ENCODE peak calls at places on chromosome 6, in nine cellular contexts. X is transverse colon, Q is esophagus muscularis mucosa, B is mammary epithelial cell, U is neuronal stem cell, N is heart left ventricle, P is right lobe of liver, A is heart right ventricle, W is ovary. E is an unnamed sample.

GRCh38 chr6:159758031-159759001 is 3.5 kb upstream of the ACAT2 start:
- DNase-seq in X (no peak), Q (no peak), B (peak; percentile 81), U (no peak), N (no peak), P (no peak), A (no peak), W (no peak), E (no peak)

GRCh38 chr6:155765275-155766194 is 309.9 kb upstream of the NOX3 start:
- DNase-seq in X (no peak), Q (no peak), B (peak; percentile 19), U (no peak), N (no peak), P (no peak), A (no peak), W (no peak), E (no peak)

GRCh38 chr6:31441368-31442267 is 38.2 kb downstream of the MICA start:
- DNase-seq in X (peak; percentile 87), Q (peak; percentile 96), B (peak; percentile 32), U (peak; percentile 70), N (peak; percentile 84), P (peak; percentile 86), A (peak; percentile 81), W (peak; percentile 80), E (peak; percentile 84)

GRCh38 chr6:75176076-75176582 is 29.7 kb downstream of the COL12A1 start:
- DNase-seq in X (no peak), Q (no peak), B (no peak), U (no peak), N (no peak), P (no peak), A (no peak), W (no peak), E (no peak)

GRCh38 chr6:112225691-112226090 is 28.7 kb downstream of the LAMA4 start:
- DNase-seq in X (no peak), Q (no peak), B (no peak), U (no peak), N (no peak), P (no peak), A (no peak), W (no peak), E (no peak)

GRCh38 chr6:156848533-156848932 is 71.4 kb downstream of the ARID1B start:
- DNase-seq in X (no peak), Q (no peak), B (no peak), U (no peak), N (peak; percentile 88), P (no peak), A (peak; percentile 89), W (peak; percentile 68), E (peak; percentile 84)

GRCh38 chr6:137371634-137372016 is 122.6 kb downstream of the OLIG3 start:
- DNase-seq in X (no peak), Q (no peak), B (no peak), U (no peak), N (no peak), P (no peak), A (no peak), W (no peak), E (no peak)

GRCh38 chr6:109595998-109596397 is 95.0 kb downstream of the AK9 start:
- DNase-seq in X (no peak), Q (no peak), B (peak; percentile 12), U (no peak), N (no peak), P (no peak), A (no peak), W (no peak), E (no peak)

GRCh38 chr6:36641543-36641942 is 37.0 kb upstream of the CDKN1A start:
- DNase-seq in X (peak; percentile 46), Q (no peak), B (no peak), U (no peak), N (no peak), P (no peak), A (no peak), W (no peak), E (no peak)

GRCh38 chr6:135141182-135141581 is 39.9 kb upstream of the MYB start:
- DNase-seq in X (no peak), Q (no peak), B (no peak), U (no peak), N (no peak), P (no peak), A (no peak), W (no peak), E (no peak)

GRCh38 chr6:56745081-56745480 is 102.4 kb upstream of the DST start:
- DNase-seq in X (no peak), Q (no peak), B (peak; percentile 55), U (no peak), N (no peak), P (no peak), A (no peak), W (no peak), E (no peak)

GRCh38 chr6:14353798-14354197 is 236.2 kb downstream of the CD83 start:
- DNase-seq in X (no peak), Q (no peak), B (no peak), U (no peak), N (no peak), P (no peak), A (no peak), W (no peak), E (no peak)

GRCh38 chr6:108565893-108566292 is 5.2 kb downstream of the FOXO3 start:
- DNase-seq in X (peak; percentile 36), Q (no peak), B (peak; percentile 52), U (no peak), N (peak; percentile 69), P (no peak), A (peak; percentile 57), W (no peak), E (no peak)
- H3K4me1 ChIP-seq in X (peaks cover 75% of the 10 kb centered on the region), Q (peaks cover 81% of the 10 kb centered on the region), B (peaks cover 39% of the 10 kb centered on the region), U (peaks cover 8% of the 10 kb centered on the region), N (peaks cover 55% of the 10 kb centered on the region), P (no peaks in the 10 kb centered on the region), A (peaks cover 12% of the 10 kb centered on the region), W (peaks cover 8% of the 10 kb centered on the region), E (peaks cover 93% of the 10 kb centered on the region)

GRCh38 chr6:38528196-38528965 is 111.3 kb downstream of the BTBD9 start:
- DNase-seq in X (no peak), Q (no peak), B (no peak), U (no peak), N (no peak), P (no peak), A (no peak), W (no peak), E (no peak)

GRCh38 chr6:38533064-38533463 is 106.7 kb downstream of the BTBD9 start:
- DNase-seq in X (no peak), Q (no peak), B (no peak), U (no peak), N (no peak), P (no peak), A (no peak), W (no peak), E (no peak)

GRCh38 chr6:38527371-38527770 is 112.4 kb downstream of the BTBD9 start:
- DNase-seq in X (no peak), Q (no peak), B (no peak), U (no peak), N (no peak), P (no peak), A (no peak), W (no peak), E (no peak)

GRCh38 chr6:38525888-38526287 is 113.8 kb downstream of the BTBD9 start:
- DNase-seq in X (no peak), Q (no peak), B (no peak), U (no peak), N (no peak), P (no peak), A (no peak), W (no peak), E (no peak)

DNA sequence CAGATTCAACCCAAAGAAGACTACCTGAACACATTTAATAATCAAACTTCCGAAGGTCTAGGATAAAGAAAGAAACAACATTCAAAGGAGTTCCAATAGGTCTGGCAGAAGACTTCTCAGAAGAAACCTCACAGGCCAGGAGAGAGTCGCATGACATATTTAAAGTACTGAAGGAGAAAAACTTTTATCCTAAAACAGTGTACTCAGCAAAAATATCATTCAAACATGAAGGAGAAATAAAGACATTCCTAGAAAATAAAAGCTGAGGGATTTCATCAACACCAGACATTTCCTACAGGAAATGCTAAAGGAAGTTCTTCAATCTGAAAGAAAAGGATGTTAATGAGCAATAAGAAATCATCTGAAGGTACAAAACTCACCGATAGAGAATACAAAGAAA is 108.6 kb downstream of the BTBD9 start:
- DNase-seq in X (no peak), Q (no peak), B (no peak), U (no peak), N (no peak), P (no peak), A (no peak), W (no peak), E (no peak)
- H3K9me3 ChIP-seq in X (peaks cover 6% of the 10 kb centered on the region), Q (no peaks in the 10 kb centered on the region), B (no peaks in the 10 kb centered on the region), U (peaks cover 23% of the 10 kb centered on the region), N (no peaks in the 10 kb centered on the region), P (no peaks in the 10 kb centered on the region), A (peaks cover under 1% of the 10 kb centered on the region), W (no peaks in the 10 kb centered on the region), E (peaks cover 11% of the 10 kb centered on the region)

GRCh38 chr6:41332842-41333736 is 2.3 kb upstream of the NCR2 start:
- DNase-seq in X (no peak), Q (peak; percentile 77), B (no peak), U (no peak), N (no peak), P (no peak), A (no peak), W (no peak), E (no peak)
- H3K4me1 ChIP-seq in X (no peaks in the 10 kb centered on the region), Q (no peaks in the 10 kb centered on the region), B (no peaks in the 10 kb centered on the region), U (peaks cover 2% of the 10 kb centered on the region), N (no peaks in the 10 kb centered on the region), P (no peaks in the 10 kb centered on the region), A (no peaks in the 10 kb centered on the region), W (no peaks in the 10 kb centered on the region), E (no peaks in the 10 kb centered on the region)

GRCh38 chr6:148653138-148653776 is 93.6 kb upstream of the UST start:
- DNase-seq in X (no peak), Q (no peak), B (no peak), U (peak; percentile 37), N (no peak), P (no peak), A (no peak), W (no peak), E (no peak)

GRCh38 chr6:148649454-148649963 is 97.3 kb upstream of the UST start:
- DNase-seq in X (no peak), Q (no peak), B (no peak), U (no peak), N (no peak), P (no peak), A (no peak), W (no peak), E (no peak)

GRCh38 chr6:148650941-148651540 is 95.8 kb upstream of the UST start:
- DNase-seq in X (no peak), Q (no peak), B (no peak), U (no peak), N (no peak), P (no peak), A (peak; percentile 12), W (no peak), E (no peak)

DNA sequence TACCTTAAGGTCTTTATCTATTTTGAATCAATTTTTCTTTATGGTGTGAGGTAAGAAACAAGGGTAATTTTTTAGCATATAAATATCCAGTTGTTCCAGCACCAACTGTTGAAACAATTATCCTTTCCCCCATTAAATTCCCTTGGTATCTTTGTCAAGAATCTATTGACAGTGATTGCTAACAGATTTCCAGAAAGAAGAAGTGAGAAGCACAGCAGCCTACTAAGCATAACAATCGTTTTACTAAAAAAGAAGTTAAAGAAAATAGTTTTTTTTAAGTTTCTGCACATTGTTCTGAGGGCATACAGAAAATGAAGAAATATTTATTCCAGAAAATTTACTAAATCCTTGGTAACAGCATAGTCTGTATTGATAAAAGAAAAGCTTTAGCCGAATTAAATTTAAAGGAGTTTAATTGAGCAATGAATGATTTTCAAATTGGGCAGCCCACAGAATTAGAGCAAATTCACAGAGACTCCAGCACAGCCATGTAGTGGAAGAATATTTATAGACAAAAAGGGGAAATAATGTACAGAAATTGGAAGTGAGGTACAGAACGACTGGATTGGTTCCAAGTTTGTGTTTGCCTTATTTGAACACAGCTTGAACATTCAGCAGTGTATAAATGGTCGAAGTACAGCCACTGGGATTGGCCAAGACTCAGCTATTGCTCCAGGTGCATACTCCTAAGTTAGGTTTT is 97.9 kb upstream of the UST start:
- DNase-seq in X (no peak), Q (no peak), B (no peak), U (no peak), N (no peak), P (no peak), A (no peak), W (no peak), E (no peak)
- H3K9me3 ChIP-seq in X (peaks cover 4% of the 10 kb centered on the region), Q (no peaks in the 10 kb centered on the region), B (no peaks in the 10 kb centered on the region), U (peaks cover 17% of the 10 kb centered on the region), N (no peaks in the 10 kb centered on the region), P (no peaks in the 10 kb centered on the region), A (no peaks in the 10 kb centered on the region), W (no peaks in the 10 kb centered on the region), E (peaks cover 21% of the 10 kb centered on the region)